ENCODE peak calls at places on chromosomes 1 and 21, in eight cellular contexts. A is NCI-H82; C is activated naive CD8-positive, alpha-beta T cell treated with anti-CD3 and anti-CD28 coated beads for 36 hours; G is A549; P is endothelial cell of umbilical vein; H is frontal cortex; V is brain pericyte; Q is Karpas-422. Y is an unnamed sample.

GRCh38 chr1:59026472-59026948 is 242.7 kb upstream of the JUN start:
- DNase-seq in C (no peak), V (no peak), Q (no peak), G (no peak), H (no peak), P (no peak), A (no peak), Y (no peak)

GRCh38 chr21:35136586-35137254 is 87.6 kb upstream of the RUNX1 start:
- DNase-seq in V (no peak), H (no peak), P (peak), C (no peak), G (peak), A (no peak), Q (no peak), Y (no peak)

GRCh38 chr1:37306461-37306860 is 167.9 kb upstream of the ZC3H12A start:
- DNase-seq in G (no peak), P (no peak), V (no peak), C (no peak), Q (no peak), H (no peak), A (no peak), Y (no peak)

GRCh38 chr1:16888806-16889178 is 7.0 kb upstream of the RNU1-2 start:
- DNase-seq in V (no peak), P (peak), C (no peak), H (no peak), G (no peak), Q (no peak), A (no peak), Y (no peak)

GRCh38 chr1:234835239-234835638 is 225.3 kb upstream of the IRF2BP2 start:
- DNase-seq in C (no peak), A (no peak), Q (no peak), G (no peak), P (no peak), H (no peak), V (no peak), Y (no peak)

GRCh38 chr1:116433283-116434257 is 60.5 kb downstream of the ATP1A1 start:
- DNase-seq in Q (no peak), H (peak), G (no peak), A (peak), C (no peak), P (no peak), V (no peak), Y (no peak)

GRCh38 chr1:24015226-24016210 is 35.4 kb upstream of the SRSF10 start:
- DNase-seq in P (no peak), G (no peak), A (no peak), Q (no peak), V (no peak), C (no peak), H (no peak), Y (no peak)

GRCh38 chr1:17569200-17570139 is 30.0 kb downstream of the ARHGEF10L start:
- DNase-seq in P (no peak), C (no peak), G (no peak), Q (no peak), V (no peak), A (no peak), H (no peak), Y (no peak)

GRCh38 chr1:31568895-31569655 is 7.2 kb upstream of the TINAGL1 start:
- DNase-seq in C (no peak), V (no peak), H (no peak), Q (no peak), P (no peak), A (peak), G (no peak), Y (no peak)

GRCh38 chr1:34547043-34547674 is 207.7 kb upstream of the GJB5 start:
- DNase-seq in Q (peak), H (no peak), A (peak), V (no peak), G (peak), C (no peak), P (no peak), Y (no peak)

GRCh38 chr1:225923381-225923691 is 714 bp downstream of the PYCR2 start:
- DNase-seq in G (no peak), V (no peak), Q (no peak), P (no peak), H (no peak), A (no peak), C (no peak), Y (no peak)

GRCh38 chr1:36675931-36676562 is 193.3 kb upstream of the CSF3R start:
- DNase-seq in G (no peak), H (no peak), A (no peak), V (no peak), P (no peak), Q (no peak), C (no peak), Y (no peak)

Y was measured in pulmonary artery endothelial cell.